ENCODE peak calls at places on chromosomes 1 and 21, in ten cellular contexts. One of them, this sample, is unnamed.
A peak's percentile ranks its signal among the peaks of the same experiment; 100 is the strongest.

GRCh38 chr1:158434755-158435154 is 8.7 kb upstream of the OR10K2 start:
- DNase-seq in right lobe of liver: no peak
- DNase-seq in sigmoid colon: no peak
- DNase-seq in pancreas: no peak
- DNase-seq in neural progenitor cell: no peak
- DNase-seq in adipocyte: no peak
- DNase-seq in uterus: no peak
- DNase-seq in CD8-positive, alpha-beta T cell: no peak
- DNase-seq in adrenal gland: no peak
- DNase-seq in fibroblast of lung: no peak
- DNase-seq in this sample: no peak

GRCh38 chr21:34642211-34643075 is 26.4 kb upstream of the CLIC6 start:
- DNase-seq in right lobe of liver: no peak
- DNase-seq in sigmoid colon: no peak
- DNase-seq in pancreas: no peak
- DNase-seq in neural progenitor cell: no peak
- DNase-seq in adipocyte: no peak
- DNase-seq in uterus: no peak
- DNase-seq in CD8-positive, alpha-beta T cell: no peak
- DNase-seq in adrenal gland: no peak
- DNase-seq in fibroblast of lung: peak; percentile 76
- DNase-seq in this sample: no peak

GRCh38 chr1:33335020-33335419 is 14.1 kb upstream of the A3GALT2 start:
- DNase-seq in right lobe of liver: no peak
- DNase-seq in sigmoid colon: no peak
- DNase-seq in pancreas: no peak
- DNase-seq in neural progenitor cell: no peak
- DNase-seq in adipocyte: no peak
- DNase-seq in uterus: no peak
- DNase-seq in CD8-positive, alpha-beta T cell: no peak
- DNase-seq in adrenal gland: peak; percentile 33
- DNase-seq in fibroblast of lung: no peak
- DNase-seq in this sample: no peak

GRCh38 chr21:32494946-32495703 is 82.6 kb downstream of the EVA1C start:
- DNase-seq in right lobe of liver: no peak
- DNase-seq in sigmoid colon: peak; percentile 20
- DNase-seq in pancreas: no peak
- DNase-seq in neural progenitor cell: no peak
- DNase-seq in adipocyte: peak; percentile 75
- DNase-seq in uterus: peak; percentile 73
- DNase-seq in CD8-positive, alpha-beta T cell: no peak
- DNase-seq in adrenal gland: peak; percentile 28
- DNase-seq in fibroblast of lung: peak; percentile 89
- DNase-seq in this sample: no peak

GRCh38 chr1:245598524-245599310 is 443.9 kb downstream of the KIF26B start:
- DNase-seq in right lobe of liver: no peak
- DNase-seq in sigmoid colon: no peak
- DNase-seq in pancreas: no peak
- DNase-seq in neural progenitor cell: no peak
- DNase-seq in adipocyte: no peak
- DNase-seq in uterus: no peak
- DNase-seq in CD8-positive, alpha-beta T cell: no peak
- DNase-seq in adrenal gland: no peak
- DNase-seq in fibroblast of lung: peak; percentile 36
- DNase-seq in this sample: no peak

GRCh38 chr21:15732290-15732995 is 2.7 kb downstream of the USP25 start:
- DNase-seq in right lobe of liver: no peak
- DNase-seq in sigmoid colon: no peak
- DNase-seq in pancreas: no peak
- DNase-seq in neural progenitor cell: no peak
- DNase-seq in adipocyte: peak; percentile 24
- DNase-seq in uterus: no peak
- DNase-seq in CD8-positive, alpha-beta T cell: no peak
- DNase-seq in adrenal gland: no peak
- DNase-seq in fibroblast of lung: peak; percentile 51
- DNase-seq in this sample: peak; percentile 61

GRCh38 chr1:219927956-219928790 is at the start of gene SLC30A10:
- DNase-seq in right lobe of liver: peak; percentile 84
- DNase-seq in sigmoid colon: no peak
- DNase-seq in pancreas: no peak
- DNase-seq in neural progenitor cell: peak; percentile 77
- DNase-seq in adipocyte: peak; percentile 31
- DNase-seq in uterus: no peak
- DNase-seq in CD8-positive, alpha-beta T cell: no peak
- DNase-seq in adrenal gland: no peak
- DNase-seq in fibroblast of lung: peak; percentile 37
- DNase-seq in this sample: peak; percentile 49

GRCh38 chr1:109190189-109190588 is 23.5 kb upstream of the SARS1 start:
- DNase-seq in right lobe of liver: no peak
- DNase-seq in sigmoid colon: no peak
- DNase-seq in pancreas: no peak
- DNase-seq in neural progenitor cell: no peak
- DNase-seq in adipocyte: no peak
- DNase-seq in uterus: no peak
- DNase-seq in CD8-positive, alpha-beta T cell: no peak
- DNase-seq in adrenal gland: no peak
- DNase-seq in fibroblast of lung: no peak
- DNase-seq in this sample: no peak

GRCh38 chr1:218384576-218384975 is 39.4 kb downstream of the TGFB2 start:
- DNase-seq in right lobe of liver: no peak
- DNase-seq in sigmoid colon: no peak
- DNase-seq in pancreas: no peak
- DNase-seq in neural progenitor cell: no peak
- DNase-seq in adipocyte: peak; percentile 63
- DNase-seq in uterus: no peak
- DNase-seq in CD8-positive, alpha-beta T cell: no peak
- DNase-seq in adrenal gland: no peak
- DNase-seq in fibroblast of lung: peak; percentile 79
- DNase-seq in this sample: no peak

GRCh38 chr1:192252776-192253175 is 64.0 kb upstream of the RGS21 start:
- DNase-seq in right lobe of liver: no peak
- DNase-seq in sigmoid colon: no peak
- DNase-seq in pancreas: no peak
- DNase-seq in neural progenitor cell: no peak
- DNase-seq in adipocyte: no peak
- DNase-seq in uterus: no peak
- DNase-seq in CD8-positive, alpha-beta T cell: no peak
- DNase-seq in adrenal gland: no peak
- DNase-seq in fibroblast of lung: no peak
- DNase-seq in this sample: no peak

GRCh38 chr1:46557403-46557802 is 6.0 kb upstream of the KNCN start:
- DNase-seq in right lobe of liver: no peak
- DNase-seq in sigmoid colon: no peak
- DNase-seq in pancreas: no peak
- DNase-seq in neural progenitor cell: no peak
- DNase-seq in adipocyte: no peak
- DNase-seq in uterus: no peak
- DNase-seq in CD8-positive, alpha-beta T cell: no peak
- DNase-seq in adrenal gland: no peak
- DNase-seq in fibroblast of lung: no peak
- DNase-seq in this sample: no peak

GRCh38 chr1:206116191-206116872 is 856 bp downstream of the AVPR1B start:
- DNase-seq in right lobe of liver: no peak
- DNase-seq in sigmoid colon: no peak
- DNase-seq in pancreas: no peak
- DNase-seq in neural progenitor cell: no peak
- DNase-seq in adipocyte: no peak
- DNase-seq in uterus: no peak
- DNase-seq in CD8-positive, alpha-beta T cell: no peak
- DNase-seq in adrenal gland: no peak
- DNase-seq in fibroblast of lung: no peak
- DNase-seq in this sample: no peak

GRCh38 chr1:206115791-206116190 is 1.4 kb downstream of the AVPR1B start:
- DNase-seq in right lobe of liver: no peak
- DNase-seq in sigmoid colon: no peak
- DNase-seq in pancreas: no peak
- DNase-seq in neural progenitor cell: no peak
- DNase-seq in adipocyte: no peak
- DNase-seq in uterus: no peak
- DNase-seq in CD8-positive, alpha-beta T cell: no peak
- DNase-seq in adrenal gland: no peak
- DNase-seq in fibroblast of lung: no peak
- DNase-seq in this sample: no peak

GRCh38 chr1:206114692-206115430 is 2.3 kb downstream of the AVPR1B start:
- DNase-seq in right lobe of liver: no peak
- DNase-seq in sigmoid colon: no peak
- DNase-seq in pancreas: no peak
- DNase-seq in neural progenitor cell: no peak
- DNase-seq in adipocyte: no peak
- DNase-seq in uterus: no peak
- DNase-seq in CD8-positive, alpha-beta T cell: no peak
- DNase-seq in adrenal gland: no peak
- DNase-seq in fibroblast of lung: peak; percentile 35
- DNase-seq in this sample: no peak

GRCh38 chr1:206117151-206117948 is at the start of gene AVPR1B:
- DNase-seq in right lobe of liver: peak; percentile 47
- DNase-seq in sigmoid colon: no peak
- DNase-seq in pancreas: peak; percentile 25
- DNase-seq in neural progenitor cell: peak; percentile 75
- DNase-seq in adipocyte: peak; percentile 68
- DNase-seq in uterus: no peak
- DNase-seq in CD8-positive, alpha-beta T cell: no peak
- DNase-seq in adrenal gland: no peak
- DNase-seq in fibroblast of lung: peak; percentile 45
- DNase-seq in this sample: peak; percentile 59

DNA sequence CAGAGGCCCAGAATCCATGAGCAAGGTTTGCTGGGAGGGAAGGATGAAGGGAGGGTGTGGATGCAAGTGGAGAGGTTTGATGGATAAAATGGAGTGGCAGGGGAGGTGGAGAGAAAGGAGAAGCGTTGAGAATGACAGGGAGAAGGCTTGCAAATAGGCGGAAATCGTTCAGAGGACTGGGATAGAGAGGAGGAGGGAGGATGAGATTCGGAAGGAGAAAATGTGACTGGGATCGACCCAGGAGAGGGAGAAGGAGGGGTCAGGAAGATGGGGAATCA is 376 bp downstream of the AVPR1B start:
- DNase-seq in right lobe of liver: no peak
- DNase-seq in sigmoid colon: no peak
- DNase-seq in pancreas: no peak
- DNase-seq in neural progenitor cell: no peak
- DNase-seq in adipocyte: no peak
- DNase-seq in uterus: no peak
- DNase-seq in CD8-positive, alpha-beta T cell: no peak
- DNase-seq in adrenal gland: no peak
- DNase-seq in fibroblast of lung: no peak
- DNase-seq in this sample: no peak
- H3K4me3 ChIP-seq in right lobe of liver: no peak overlapping the region
- H3K4me3 ChIP-seq in sigmoid colon: peak overlapping the region; percentile 30
- H3K4me3 ChIP-seq in pancreas: no peak overlapping the region
- H3K4me3 ChIP-seq in neural progenitor cell: peak overlapping the region; percentile 72
- H3K4me3 ChIP-seq in adipocyte: peak overlapping the region; percentile 67
- H3K4me3 ChIP-seq in uterus: peak overlapping the region; percentile 26
- H3K4me3 ChIP-seq in CD8-positive, alpha-beta T cell: no peak overlapping the region
- H3K4me3 ChIP-seq in adrenal gland: no peak overlapping the region
- H3K4me3 ChIP-seq in fibroblast of lung: no peak overlapping the region
- H3K4me3 ChIP-seq in this sample: peak overlapping the region; percentile 25

DNA sequence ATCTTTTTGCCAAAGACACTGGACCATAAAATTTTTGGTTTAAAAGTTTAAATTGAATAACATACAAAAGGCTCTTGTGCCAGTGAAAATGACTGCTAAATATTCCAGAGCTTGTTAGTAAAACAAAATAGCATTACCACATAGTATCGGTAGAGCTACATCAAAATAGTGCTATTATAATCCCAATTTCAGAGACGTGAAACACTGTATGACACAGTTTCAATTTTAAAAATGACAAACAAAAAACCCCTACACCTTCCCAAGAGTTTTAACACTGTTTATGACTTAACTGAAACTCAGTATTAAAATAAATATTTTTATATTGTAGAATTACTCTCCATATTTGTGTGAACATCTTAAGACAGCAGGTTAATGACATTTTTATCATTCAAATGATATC is 7.0 kb downstream of the SLC30A1 start:
- DNase-seq in right lobe of liver: no peak
- DNase-seq in sigmoid colon: no peak
- DNase-seq in pancreas: no peak
- DNase-seq in neural progenitor cell: no peak
- DNase-seq in adipocyte: no peak
- DNase-seq in uterus: no peak
- DNase-seq in CD8-positive, alpha-beta T cell: no peak
- DNase-seq in adrenal gland: no peak
- DNase-seq in fibroblast of lung: no peak
- DNase-seq in this sample: no peak
- H3K4me1 ChIP-seq in right lobe of liver: peaks cover 25% of the 10 kb centered on the region
- H3K4me1 ChIP-seq in sigmoid colon: no peaks in the 10 kb centered on the region
- H3K4me1 ChIP-seq in pancreas: peaks cover 31% of the 10 kb centered on the region
- H3K4me1 ChIP-seq in neural progenitor cell: peaks cover 8% of the 10 kb centered on the region
- H3K4me1 ChIP-seq in adipocyte: peaks cover 33% of the 10 kb centered on the region
- H3K4me1 ChIP-seq in uterus: no peaks in the 10 kb centered on the region
- H3K4me1 ChIP-seq in CD8-positive, alpha-beta T cell: peaks cover 12% of the 10 kb centered on the region
- H3K4me1 ChIP-seq in adrenal gland: peaks cover 35% of the 10 kb centered on the region
- H3K4me1 ChIP-seq in fibroblast of lung: peaks cover 4% of the 10 kb centered on the region
- H3K4me1 ChIP-seq in this sample: peaks cover 20% of the 10 kb centered on the region

DNA sequence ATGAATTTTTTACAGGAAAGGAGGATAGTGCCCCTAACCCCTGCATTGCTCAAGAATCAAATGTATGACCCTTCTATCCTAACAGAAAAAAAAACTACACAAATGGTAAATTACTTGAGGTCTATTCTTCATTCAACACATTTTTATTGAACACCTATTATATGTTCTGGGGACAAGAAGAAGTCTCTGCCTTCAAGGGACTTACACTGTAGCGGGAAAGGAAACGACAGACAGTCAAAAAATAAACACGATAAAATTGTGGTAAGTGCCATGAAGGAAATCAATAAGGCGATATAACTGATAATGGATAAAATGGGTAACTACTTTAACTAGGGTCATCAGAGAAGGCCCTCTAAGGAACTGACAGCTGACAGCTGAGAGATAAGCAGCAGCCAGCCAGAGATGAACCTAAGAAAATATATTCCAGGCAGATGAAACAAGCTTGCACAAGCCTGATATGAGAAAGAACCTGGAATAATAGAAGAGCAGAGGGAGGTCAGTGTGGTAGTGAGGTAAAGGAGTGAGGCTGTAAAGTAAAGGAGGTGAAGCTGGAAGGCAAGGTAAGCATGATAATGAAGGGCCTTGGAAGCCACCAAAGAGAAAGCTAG is 66.4 kb downstream of the PHTF1 start:
- DNase-seq in right lobe of liver: no peak
- DNase-seq in sigmoid colon: no peak
- DNase-seq in pancreas: no peak
- DNase-seq in neural progenitor cell: no peak
- DNase-seq in adipocyte: no peak
- DNase-seq in uterus: no peak
- DNase-seq in CD8-positive, alpha-beta T cell: no peak
- DNase-seq in adrenal gland: no peak
- DNase-seq in fibroblast of lung: no peak
- DNase-seq in this sample: no peak
- H3K9me3 ChIP-seq in right lobe of liver: peaks cover 14% of the 10 kb centered on the region
- H3K9me3 ChIP-seq in sigmoid colon: peaks cover 7% of the 10 kb centered on the region
- H3K9me3 ChIP-seq in pancreas: peaks cover 11% of the 10 kb centered on the region
- H3K9me3 ChIP-seq in neural progenitor cell: peaks cover 7% of the 10 kb centered on the region
- H3K9me3 ChIP-seq in adipocyte: peaks cover 15% of the 10 kb centered on the region
- H3K9me3 ChIP-seq in uterus: no peaks in the 10 kb centered on the region
- H3K9me3 ChIP-seq in CD8-positive, alpha-beta T cell: peaks cover 7% of the 10 kb centered on the region
- H3K9me3 ChIP-seq in adrenal gland: no peaks in the 10 kb centered on the region
- H3K9me3 ChIP-seq in fibroblast of lung: no peaks in the 10 kb centered on the region
- H3K9me3 ChIP-seq in this sample: peaks cover 3% of the 10 kb centered on the region

DNA sequence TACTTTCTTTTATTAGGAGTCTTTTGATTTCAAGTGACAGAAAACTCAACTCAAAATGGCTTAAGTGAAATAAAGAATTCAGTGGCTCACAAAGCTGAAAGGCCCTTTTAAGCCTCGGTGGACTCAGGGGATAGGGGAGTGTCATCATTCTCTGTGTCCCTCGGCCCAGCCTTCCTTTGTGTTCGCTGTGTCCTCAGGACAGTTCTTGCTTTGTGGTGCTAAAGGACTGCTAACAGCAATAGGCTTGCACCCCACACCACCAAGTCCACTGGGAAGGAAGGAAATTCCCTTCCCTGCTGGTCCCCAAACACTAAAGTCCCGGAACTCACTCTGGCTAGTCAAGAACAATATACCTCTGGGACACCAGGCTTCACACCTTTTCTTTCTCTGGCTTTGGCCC is 129.2 kb downstream of the NTPCR start:
- DNase-seq in right lobe of liver: no peak
- DNase-seq in sigmoid colon: no peak
- DNase-seq in pancreas: no peak
- DNase-seq in neural progenitor cell: peak; percentile 46
- DNase-seq in adipocyte: no peak
- DNase-seq in uterus: no peak
- DNase-seq in CD8-positive, alpha-beta T cell: no peak
- DNase-seq in adrenal gland: no peak
- DNase-seq in fibroblast of lung: no peak
- DNase-seq in this sample: no peak
- H3K4me3 ChIP-seq in right lobe of liver: no peak overlapping the region
- H3K4me3 ChIP-seq in sigmoid colon: no peak overlapping the region
- H3K4me3 ChIP-seq in pancreas: no peak overlapping the region
- H3K4me3 ChIP-seq in neural progenitor cell: no peak overlapping the region
- H3K4me3 ChIP-seq in adipocyte: no peak overlapping the region
- H3K4me3 ChIP-seq in uterus: no peak overlapping the region
- H3K4me3 ChIP-seq in CD8-positive, alpha-beta T cell: no peak overlapping the region
- H3K4me3 ChIP-seq in adrenal gland: no peak overlapping the region
- H3K4me3 ChIP-seq in fibroblast of lung: no peak overlapping the region
- H3K4me3 ChIP-seq in this sample: no peak overlapping the region